ENCODE peak calls at places on chromosomes 12 and 14, in six cellular contexts. J, Z, D, A, F and G are unnamed samples.

GRCh38 chr12:57173089-57173488 is 25.7 kb upstream of the LRP1-AS start:
- DNase-seq in J (peak), Z (no peak), D (no peak), A (no peak), F (no peak), G (no peak)

GRCh38 chr14:22839159-22839779 is 2.9 kb downstream of the MMP14 start:
- DNase-seq in J (no peak), Z (no peak), D (no peak), A (no peak), F (no peak), G (no peak)

GRCh38 chr14:55349565-55349964 is 62.1 kb downstream of the ATG14 start:
- DNase-seq in J (no peak), Z (no peak), D (no peak), A (no peak), F (no peak), G (no peak)

GRCh38 chr12:76639646-76640045 is 80.1 kb upstream of the OSBPL8 start:
- DNase-seq in J (no peak), Z (no peak), D (no peak), A (no peak), F (no peak), G (no peak)

GRCh38 chr12:53806689-53807088 is 54.9 kb upstream of the CISTR start:
- DNase-seq in J (no peak), Z (no peak), D (no peak), A (no peak), F (no peak), G (no peak)

GRCh38 chr12:90905691-90906370 is 49.1 kb downstream of the CCER1 start:
- DNase-seq in J (no peak), Z (no peak), D (no peak), A (no peak), F (no peak), G (no peak)

GRCh38 chr14:96525452-96525851 is 23.3 kb downstream of the PAPOLA start:
- DNase-seq in J (no peak), Z (no peak), D (no peak), A (no peak), F (no peak), G (no peak)

GRCh38 chr12:47900480-47901129 is 4.2 kb downstream of the VDR start:
- DNase-seq in J (no peak), Z (no peak), D (no peak), A (no peak), F (peak), G (no peak)

GRCh38 chr14:99522025-99522401 is 40.8 kb downstream of the CCNK start:
- DNase-seq in J (no peak), Z (no peak), D (no peak), A (no peak), F (no peak), G (no peak)

GRCh38 chr14:32507029-32507984 is 178.2 kb downstream of the AKAP6 start:
- DNase-seq in J (no peak), Z (no peak), D (no peak), A (no peak), F (no peak), G (no peak)

GRCh38 chr14:66619952-66620351 is 112.0 kb downstream of the GPHN start:
- DNase-seq in J (no peak), Z (no peak), D (no peak), A (no peak), F (no peak), G (no peak)

GRCh38 chr12:5534800-5535199 is 102.9 kb downstream of the NTF3 start:
- DNase-seq in J (no peak), Z (no peak), D (no peak), A (no peak), F (no peak), G (no peak)

GRCh38 chr12:17579148-17580026 is 510.6 kb downstream of the RERGL start:
- DNase-seq in J (no peak), Z (no peak), D (no peak), A (no peak), F (no peak), G (no peak)

GRCh38 chr14:21307641-21308040 is 27.8 kb downstream of the RPGRIP1 start:
- DNase-seq in J (no peak), Z (no peak), D (no peak), A (no peak), F (no peak), G (no peak)

GRCh38 chr14:81625343-81625742 is 91.7 kb upstream of the SEL1L start:
- DNase-seq in J (peak), Z (no peak), D (no peak), A (no peak), F (no peak), G (no peak)

GRCh38 chr12:388547-389137 is 478 bp downstream of the KDM5A start:
- DNase-seq in J (no peak), Z (peak), D (peak), A (peak), F (peak), G (peak)

GRCh38 chr12:24695103-24695502 is 253.8 kb downstream of the BCAT1 start:
- DNase-seq in J (no peak), Z (no peak), D (no peak), A (no peak), F (no peak), G (no peak)

GRCh38 chr12:2833327-2833726 is 1.5 kb downstream of the NRIP2 start:
- DNase-seq in J (no peak), Z (no peak), D (no peak), A (no peak), F (no peak), G (no peak)

GRCh38 chr12:7444076-7444475 is at the start of gene CD163L1:
- DNase-seq in J (no peak), Z (no peak), D (no peak), A (no peak), F (no peak), G (no peak)

GRCh38 chr12:25186038-25186787 is 8.7 kb downstream of the DNAI7 start:
- DNase-seq in J (no peak), Z (no peak), D (no peak), A (no peak), F (no peak), G (no peak)

GRCh38 chr12:117468016-117468415 is 106.6 kb upstream of the NOS1 start:
- DNase-seq in J (no peak), Z (no peak), D (no peak), A (no peak), F (no peak), G (no peak)

GRCh38 chr12:120902846-120903381 is 1.2 kb downstream of the SPPL3 start:
- DNase-seq in J (no peak), Z (no peak), D (no peak), A (no peak), F (no peak), G (no peak)

GRCh38 chr12:46546634-46547273 is 174.2 kb upstream of the SLC38A2 start:
- DNase-seq in J (no peak), Z (peak), D (no peak), A (no peak), F (no peak), G (no peak)

GRCh38 chr14:37600880-37601741 is 5.7 kb downstream of the TTC6 start:
- DNase-seq in J (no peak), Z (no peak), D (no peak), A (no peak), F (no peak), G (no peak)

GRCh38 chr12:80810874-80811273 is 94.2 kb downstream of the MYF5 start:
- DNase-seq in J (no peak), Z (no peak), D (no peak), A (no peak), F (no peak), G (no peak)

GRCh38 chr14:103273145-103273846 is 60.7 kb upstream of the EIF5 start:
- DNase-seq in J (no peak), Z (no peak), D (no peak), A (no peak), F (no peak), G (no peak)

GRCh38 chr12:62146323-62146722 is 113.9 kb upstream of the USP15 start:
- DNase-seq in J (no peak), Z (no peak), D (no peak), A (no peak), F (no peak), G (no peak)

GRCh38 chr14:88323520-88324199 is 591 bp upstream of the KCNK10 start:
- DNase-seq in J (no peak), Z (no peak), D (no peak), A (no peak), F (no peak), G (no peak)

GRCh38 chr12:27555316-27555715 is 31.3 kb downstream of the PPFIBP1 start:
- DNase-seq in J (no peak), Z (no peak), D (no peak), A (no peak), F (no peak), G (no peak)

GRCh38 chr12:24482882-24483604 is 465.9 kb downstream of the BCAT1 start:
- DNase-seq in J (no peak), Z (no peak), D (no peak), A (no peak), F (no peak), G (no peak)

GRCh38 chr14:42079911-42080310 is 473.2 kb downstream of the LRFN5 start:
- DNase-seq in J (no peak), Z (no peak), D (no peak), A (no peak), F (no peak), G (no peak)

GRCh38 chr12:53055471-53056266 is 5.8 kb downstream of the TNS2 start:
- DNase-seq in J (no peak), Z (no peak), D (no peak), A (no peak), F (peak), G (no peak)

GRCh38 chr12:12883369-12884001 is 7.9 kb upstream of the GPRC5A start:
- DNase-seq in J (no peak), Z (no peak), D (no peak), A (no peak), F (no peak), G (no peak)

GRCh38 chr12:54215990-54216579 is 27.3 kb upstream of the SMUG1 start:
- DNase-seq in J (no peak), Z (peak), D (no peak), A (peak), F (peak), G (peak)

GRCh38 chr14:93824518-93825234 is 36.4 kb upstream of the PRIMA1 start:
- DNase-seq in J (no peak), Z (no peak), D (no peak), A (no peak), F (no peak), G (no peak)

GRCh38 chr12:88339966-88340365 is 197.9 kb downstream of the TMTC3 start:
- DNase-seq in J (no peak), Z (no peak), D (no peak), A (no peak), F (no peak), G (no peak)